ENCODE peak calls at places on chromosome X, in four cellular contexts. One of them, this sample, is unnamed.

GRCh38 chrX:78116365-78116764 is 12.3 kb downstream of the PGK1 start:
- DNase-seq in H1: no peak
- DNase-seq in K562: no peak
- DNase-seq in HCT116: no peak
- DNase-seq in this sample: no peak

GRCh38 chrX:140123446-140123845 is 158.1 kb upstream of the CXorf66 start:
- DNase-seq in HCT116: no peak
- DNase-seq in K562: no peak
- DNase-seq in H1: peak; percentile 50
- DNase-seq in this sample: no peak

GRCh38 chrX:154840856-154841255 is 6.4 kb upstream of the SMIM9 start:
- DNase-seq in K562: peak; percentile 63
- DNase-seq in H1: no peak
- DNase-seq in HCT116: peak; percentile 22
- DNase-seq in this sample: peak; percentile 16

GRCh38 chrX:9351112-9351511 is 113.7 kb upstream of the TBL1X start:
- DNase-seq in K562: no peak
- DNase-seq in HCT116: no peak
- DNase-seq in H1: no peak
- DNase-seq in this sample: no peak

GRCh38 chrX:1305411-1305810 is 31.2 kb upstream of the IL3RA start:
- DNase-seq in HCT116: no peak
- DNase-seq in H1: no peak
- DNase-seq in K562: no peak
- DNase-seq in this sample: no peak

GRCh38 chrX:21438792-21439191 is 64.6 kb downstream of the CNKSR2 start:
- DNase-seq in K562: no peak
- DNase-seq in HCT116: no peak
- DNase-seq in H1: no peak
- DNase-seq in this sample: no peak

GRCh38 chrX:108224727-108225455 is 133.3 kb downstream of the ATG4A start:
- DNase-seq in K562: peak; percentile 43
- DNase-seq in H1: no peak
- DNase-seq in HCT116: peak; percentile 10
- DNase-seq in this sample: peak; percentile 37

GRCh38 chrX:38166478-38167083 is 54.1 kb downstream of the SRPX start:
- DNase-seq in K562: peak; percentile 7
- DNase-seq in H1: no peak
- DNase-seq in HCT116: peak; percentile 3
- DNase-seq in this sample: peak; percentile 1

GRCh38 chrX:133994576-133994975 is 9.2 kb upstream of the GPC3 start:
- DNase-seq in H1: no peak
- DNase-seq in HCT116: no peak
- DNase-seq in K562: no peak
- DNase-seq in this sample: peak; percentile 96

GRCh38 chrX:74521961-74522833 is 92.2 kb downstream of the RLIM start:
- DNase-seq in HCT116: no peak
- DNase-seq in K562: no peak
- DNase-seq in H1: no peak
- DNase-seq in this sample: no peak

GRCh38 chrX:107715331-107716044 is 60.1 kb downstream of the TSC22D3 start:
- DNase-seq in HCT116: no peak
- DNase-seq in K562: no peak
- DNase-seq in H1: no peak
- DNase-seq in this sample: no peak

GRCh38 chrX:39152106-39152649 is 350.9 kb downstream of the MID1IP1 start:
- DNase-seq in HCT116: no peak
- DNase-seq in K562: peak; percentile 71
- DNase-seq in H1: peak; percentile 85
- DNase-seq in this sample: no peak

GRCh38 chrX:49155243-49155899 is 7.2 kb upstream of the MAGIX start:
- DNase-seq in HCT116: peak; percentile 62
- DNase-seq in K562: peak; percentile 62
- DNase-seq in H1: peak; percentile 51
- DNase-seq in this sample: no peak

GRCh38 chrX:130170752-130171445 is 863 bp upstream of the RAB33A start:
- DNase-seq in K562: no peak
- DNase-seq in H1: peak; percentile 71
- DNase-seq in HCT116: no peak
- DNase-seq in this sample: no peak

GRCh38 chrX:97672138-97672537 is 788.4 kb downstream of the RPA4 start:
- DNase-seq in K562: no peak
- DNase-seq in H1: no peak
- DNase-seq in HCT116: no peak
- DNase-seq in this sample: no peak

GRCh38 chrX:117711774-117712173 is 404.8 kb downstream of the KLHL13 start:
- DNase-seq in HCT116: no peak
- DNase-seq in K562: no peak
- DNase-seq in H1: no peak
- DNase-seq in this sample: no peak

GRCh38 chrX:153818571-153819397 is 11.6 kb downstream of the PDZD4 start:
- DNase-seq in H1: peak; percentile 75
- DNase-seq in HCT116: no peak
- DNase-seq in K562: peak; percentile 91
- DNase-seq in this sample: no peak

GRCh38 chrX:63680423-63680822 is 104.6 kb downstream of the ARHGEF9 start:
- DNase-seq in H1: no peak
- DNase-seq in K562: no peak
- DNase-seq in HCT116: no peak
- DNase-seq in this sample: no peak

GRCh38 chrX:24260827-24261550 is 52.9 kb downstream of the SUPT20HL2 start:
- DNase-seq in K562: no peak
- DNase-seq in HCT116: no peak
- DNase-seq in H1: no peak
- DNase-seq in this sample: no peak

GRCh38 chrX:129877401-129877800 is 28.6 kb upstream of the UTP14A start:
- DNase-seq in H1: no peak
- DNase-seq in HCT116: no peak
- DNase-seq in K562: no peak
- DNase-seq in this sample: no peak

GRCh38 chrX:19382500-19383145 is 38.9 kb downstream of the PDHA1 start:
- DNase-seq in HCT116: peak; percentile 15
- DNase-seq in H1: peak; percentile 77
- DNase-seq in K562: peak; percentile 24
- DNase-seq in this sample: peak; percentile 14
- TF ChIP-seq FOSL1 in HCT116: no peak
- TF ChIP-seq FOSL1 in H1: no peak
- TF ChIP-seq FOSL1 in K562: no peak
- TF ChIP-seq FOSL1 in this sample: no peak

GRCh38 chrX:41338422-41338821 is 4.5 kb downstream of the DDX3X start:
- DNase-seq in K562: no peak
- DNase-seq in H1: no peak
- DNase-seq in HCT116: no peak
- DNase-seq in this sample: no peak

GRCh38 chrX:41335590-41336331 is 1.8 kb downstream of the DDX3X start:
- DNase-seq in HCT116: no peak
- DNase-seq in H1: no peak
- DNase-seq in K562: no peak
- DNase-seq in this sample: no peak

GRCh38 chrX:41336447-41336846 is 2.5 kb downstream of the DDX3X start:
- DNase-seq in HCT116: no peak
- DNase-seq in K562: no peak
- DNase-seq in H1: no peak
- DNase-seq in this sample: no peak

GRCh38 chrX:41339148-41339547 is 5.2 kb downstream of the DDX3X start:
- DNase-seq in H1: no peak
- DNase-seq in HCT116: no peak
- DNase-seq in K562: no peak
- DNase-seq in this sample: no peak

GRCh38 chrX:41337140-41337539 is 3.2 kb downstream of the DDX3X start:
- DNase-seq in H1: no peak
- DNase-seq in HCT116: no peak
- DNase-seq in K562: no peak
- DNase-seq in this sample: no peak
- TF ChIP-seq FOSL1 in H1: no peak
- TF ChIP-seq FOSL1 in HCT116: no peak
- TF ChIP-seq FOSL1 in K562: no peak
- TF ChIP-seq FOSL1 in this sample: no peak

DNA sequence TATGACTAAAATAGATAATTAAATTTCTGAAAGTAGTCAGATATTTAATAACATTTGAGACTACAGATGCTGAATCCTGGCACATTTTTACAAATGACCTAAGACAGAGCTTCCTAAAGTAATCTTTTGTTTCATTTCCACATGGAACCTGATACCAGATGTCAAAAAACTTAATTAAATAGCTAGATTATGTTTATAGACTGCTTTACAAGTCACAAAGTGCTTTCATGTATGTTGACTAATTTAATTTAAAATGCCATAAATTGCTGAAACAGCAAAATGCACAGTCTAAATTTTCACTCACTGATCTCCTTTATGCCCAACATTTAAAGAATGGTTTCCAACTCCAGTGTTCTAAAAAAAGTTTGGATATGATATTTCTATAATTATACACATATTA is 299.1 kb upstream of the TBX22 start:
- DNase-seq in K562: no peak
- DNase-seq in HCT116: no peak
- DNase-seq in H1: no peak
- DNase-seq in this sample: no peak
- TF ChIP-seq FOSL1 in K562: no peak
- TF ChIP-seq FOSL1 in HCT116: no peak
- TF ChIP-seq FOSL1 in H1: no peak
- TF ChIP-seq FOSL1 in this sample: no peak

DNA sequence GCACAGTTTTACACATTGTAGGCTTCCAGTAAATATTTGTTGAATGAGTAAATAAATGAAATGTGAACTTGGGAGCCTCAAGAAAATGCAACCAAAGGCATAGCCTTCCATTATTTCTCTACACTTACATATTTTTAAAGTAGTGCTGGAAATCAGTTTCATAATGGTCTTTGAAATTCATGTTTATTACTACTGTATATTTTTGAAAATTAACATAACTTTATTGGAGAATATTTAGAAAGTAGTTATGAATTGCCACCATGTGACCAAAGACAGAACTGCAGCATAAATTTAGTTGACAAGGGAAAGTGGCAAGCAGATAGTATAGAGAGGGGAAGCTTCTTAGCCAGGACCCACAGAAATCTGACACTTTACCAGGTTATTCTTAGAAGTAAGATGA is 6.4 kb downstream of the TCEAL8 start:
- DNase-seq in HCT116: peak; percentile 8
- DNase-seq in H1: no peak
- DNase-seq in K562: peak; percentile 33
- DNase-seq in this sample: no peak
- TF ChIP-seq FOSL1 in HCT116: no peak
- TF ChIP-seq FOSL1 in H1: no peak
- TF ChIP-seq FOSL1 in K562: no peak
- TF ChIP-seq FOSL1 in this sample: no peak

GRCh38 chrX:35842657-35843056 is 44.5 kb downstream of the MAGEB16 start:
- DNase-seq in HCT116: no peak
- DNase-seq in H1: no peak
- DNase-seq in K562: no peak
- DNase-seq in this sample: no peak
- TF ChIP-seq FOSL1 in HCT116: no peak
- TF ChIP-seq FOSL1 in H1: no peak
- TF ChIP-seq FOSL1 in K562: no peak
- TF ChIP-seq FOSL1 in this sample: no peak

GRCh38 chrX:109818921-109819320 is 85.9 kb upstream of the ACSL4 start:
- DNase-seq in H1: no peak
- DNase-seq in HCT116: no peak
- DNase-seq in K562: no peak
- DNase-seq in this sample: no peak
- TF ChIP-seq FOSL1 in H1: no peak
- TF ChIP-seq FOSL1 in HCT116: no peak
- TF ChIP-seq FOSL1 in K562: no peak
- TF ChIP-seq FOSL1 in this sample: no peak

GRCh38 chrX:51461053-51462050 is 35.0 kb downstream of the NUDT11 start:
- DNase-seq in H1: no peak
- DNase-seq in HCT116: peak; percentile 7
- DNase-seq in K562: peak; percentile 37
- DNase-seq in this sample: peak; percentile 6
- TF ChIP-seq FOSL1 in H1: no peak
- TF ChIP-seq FOSL1 in HCT116: no peak
- TF ChIP-seq FOSL1 in K562: no peak
- TF ChIP-seq FOSL1 in this sample: no peak

DNA sequence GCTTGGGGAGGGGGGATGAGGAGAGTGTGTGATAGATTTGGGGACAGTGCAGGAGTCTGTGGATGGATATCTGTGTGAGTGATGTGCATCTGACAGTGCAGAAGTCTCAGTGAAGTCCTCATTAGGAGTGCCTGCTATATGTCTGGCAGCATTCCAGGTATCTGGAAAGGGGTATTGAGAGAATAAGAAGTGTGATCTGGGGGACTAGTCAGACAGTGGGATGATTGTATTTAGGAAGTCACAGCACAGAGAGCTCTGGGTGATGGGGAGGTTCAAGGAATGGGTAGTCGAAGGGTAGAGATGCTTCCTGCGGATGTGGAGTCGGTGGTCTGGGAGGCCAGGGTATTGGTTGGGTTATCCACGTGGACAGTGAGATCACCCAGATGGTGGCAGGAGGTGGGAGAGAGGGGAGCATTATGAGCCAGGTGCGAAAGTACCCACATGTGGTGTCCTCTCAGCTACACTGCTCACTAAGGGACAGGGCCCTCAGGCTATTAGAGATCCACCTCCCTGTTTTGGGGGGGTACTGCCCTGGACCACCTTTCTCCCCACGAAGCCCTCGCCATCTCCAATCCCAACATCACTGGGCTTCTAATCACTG is 9.8 kb downstream of the MAGED2 start:
- DNase-seq in HCT116: no peak
- DNase-seq in H1: no peak
- DNase-seq in K562: no peak
- DNase-seq in this sample: no peak
- TF ChIP-seq FOSL1 in HCT116: no peak
- TF ChIP-seq FOSL1 in H1: no peak
- TF ChIP-seq FOSL1 in K562: no peak
- TF ChIP-seq FOSL1 in this sample: no peak

GRCh38 chrX:148774276-148774675 is 273.9 kb downstream of the AFF2 start:
- DNase-seq in HCT116: no peak
- DNase-seq in K562: no peak
- DNase-seq in H1: no peak
- DNase-seq in this sample: no peak

DNA sequence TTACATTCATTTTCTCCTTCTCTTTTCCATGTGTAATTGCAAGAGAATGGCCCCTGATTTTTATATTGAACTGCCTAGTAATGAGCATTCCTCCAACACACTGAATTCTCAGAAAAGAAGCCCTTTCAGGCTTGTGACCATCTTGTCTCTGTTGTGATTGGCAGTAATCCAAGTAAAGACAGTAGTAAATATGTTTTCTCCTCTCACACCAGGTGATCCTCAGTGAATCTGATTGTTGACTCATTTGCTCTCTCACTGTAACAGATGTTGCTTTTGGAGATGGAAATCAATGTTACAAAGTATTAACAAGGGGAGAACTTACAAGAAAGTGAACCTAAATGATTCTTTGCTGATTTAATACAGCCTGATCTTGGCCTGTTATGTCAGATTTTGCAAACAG is 271.0 kb downstream of the AFF2 start:
- DNase-seq in K562: no peak
- DNase-seq in H1: no peak
- DNase-seq in HCT116: no peak
- DNase-seq in this sample: no peak
- TF ChIP-seq FOSL1 in K562: no peak
- TF ChIP-seq FOSL1 in H1: no peak
- TF ChIP-seq FOSL1 in HCT116: no peak
- TF ChIP-seq FOSL1 in this sample: no peak

This sample was measured in HepG2.